ENCODE peak calls at places on chromosomes 1 and 21, in nine cellular contexts. P is activated CD8-positive, alpha-beta T cell treated with anti-CD3 and anti-CD28 coated beads for 36 hours; I is mesothelial cell of epicardium; X is sigmoid colon; W is fibroblast of pulmonary artery; U is AG04450; D is fibroblast of villous mesenchyme; Y is PC-3; E is AG10803. C is an unnamed sample.

GRCh38 chr1:222886194-222887126 is 71.6 kb downstream of the DISP1 start:
- DNase-seq in P (peak), I (no peak), X (no peak), W (no peak), U (no peak), D (peak), Y (no peak), E (no peak), C (no peak)

GRCh38 chr1:245356891-245357585 is 202.3 kb downstream of the KIF26B start:
- DNase-seq in P (no peak), I (no peak), X (no peak), W (no peak), U (no peak), D (no peak), Y (no peak), E (no peak), C (no peak)

GRCh38 chr1:228306275-228307217 is 98.7 kb downstream of the OBSCN start:
- DNase-seq in P (no peak), I (no peak), X (peak), W (no peak), U (no peak), D (no peak), Y (no peak), E (no peak), C (no peak)

GRCh38 chr1:177431123-177431522 is 260.4 kb downstream of the BRINP2 start:
- DNase-seq in P (no peak), I (no peak), X (no peak), W (no peak), U (no peak), D (no peak), Y (no peak), E (no peak), C (no peak)

GRCh38 chr1:55363261-55363660 is 148.1 kb upstream of the USP24 start:
- DNase-seq in P (no peak), I (no peak), X (no peak), W (peak), U (peak), D (peak), Y (no peak), E (peak), C (no peak)

GRCh38 chr1:111878649-111879048 is 110.8 kb downstream of the KCND3 start:
- DNase-seq in P (no peak), I (no peak), X (no peak), W (no peak), U (no peak), D (no peak), Y (no peak), E (no peak), C (no peak)

GRCh38 chr21:25835397-25835796 is 100.6 kb downstream of the GABPA start:
- DNase-seq in P (no peak), I (no peak), X (no peak), W (peak), U (no peak), D (no peak), Y (no peak), E (no peak), C (no peak)

GRCh38 chr1:78045850-78046778 is at the start of gene GIPC2:
- DNase-seq in P (peak), I (peak), X (no peak), W (peak), U (no peak), D (peak), Y (no peak), E (no peak), C (no peak)

GRCh38 chr1:224784606-224785328 is 144.7 kb upstream of the DNAH14 start:
- DNase-seq in P (no peak), I (no peak), X (no peak), W (peak), U (peak), D (peak), Y (peak), E (peak), C (no peak)

GRCh38 chr1:93621246-93621645 is 60.4 kb downstream of the BCAR3 start:
- DNase-seq in P (no peak), I (no peak), X (no peak), W (no peak), U (no peak), D (no peak), Y (no peak), E (no peak), C (no peak)

GRCh38 chr1:38941527-38942019 is at the start of gene RHBDL2:
- DNase-seq in P (no peak), I (no peak), X (peak), W (peak), U (no peak), D (no peak), Y (peak), E (peak), C (no peak)

GRCh38 chr1:22285545-22286396 is 142.9 kb upstream of the WNT4 start:
- DNase-seq in P (no peak), I (no peak), X (no peak), W (peak), U (no peak), D (peak), Y (no peak), E (no peak), C (peak)

GRCh38 chr1:212458817-212459216 is 26.1 kb downstream of the NENF start:
- DNase-seq in P (peak), I (no peak), X (no peak), W (no peak), U (no peak), D (no peak), Y (no peak), E (no peak), C (peak)

GRCh38 chr1:150161747-150162581 is 12.2 kb downstream of the PLEKHO1 start:
- DNase-seq in P (no peak), I (no peak), X (no peak), W (peak), U (no peak), D (no peak), Y (no peak), E (no peak), C (no peak)

GRCh38 chr1:92872719-92873118 is 40.9 kb downstream of the RPL5 start:
- DNase-seq in P (no peak), I (no peak), X (no peak), W (peak), U (no peak), D (no peak), Y (no peak), E (no peak), C (no peak)

GRCh38 chr1:52665173-52666020 is 32.4 kb downstream of the SHISAL2A start:
- DNase-seq in P (no peak), I (no peak), X (no peak), W (no peak), U (no peak), D (no peak), Y (no peak), E (no peak), C (no peak)

GRCh38 chr1:175525222-175525621 is 218.2 kb downstream of the TNR start:
- DNase-seq in P (no peak), I (no peak), X (no peak), W (no peak), U (no peak), D (no peak), Y (no peak), E (no peak), C (no peak)

GRCh38 chr1:95369985-95370670 is 136.1 kb downstream of the RWDD3 start:
- DNase-seq in P (no peak), I (no peak), X (no peak), W (no peak), U (no peak), D (no peak), Y (no peak), E (no peak), C (no peak)

GRCh38 chr1:3786468-3787346 is 9.6 kb downstream of the LRRC47 start:
- DNase-seq in P (no peak), I (no peak), X (no peak), W (no peak), U (no peak), D (no peak), Y (no peak), E (no peak), C (no peak)

GRCh38 chr1:173097001-173097400 is 46.3 kb upstream of the TNFSF18 start:
- DNase-seq in P (no peak), I (no peak), X (no peak), W (peak), U (no peak), D (no peak), Y (peak), E (peak), C (no peak)

GRCh38 chr1:116686175-116686574 is 18.6 kb upstream of the IGSF3 start:
- DNase-seq in P (no peak), I (no peak), X (no peak), W (no peak), U (no peak), D (no peak), Y (no peak), E (no peak), C (no peak)

GRCh38 chr1:233364695-233365539 is 37.4 kb downstream of the MAP3K21 start:
- DNase-seq in P (no peak), I (no peak), X (no peak), W (peak), U (no peak), D (peak), Y (peak), E (peak), C (no peak)

GRCh38 chr1:153697191-153697872 is 18.8 kb downstream of the NPR1 start:
- DNase-seq in P (no peak), I (peak), X (peak), W (peak), U (no peak), D (peak), Y (peak), E (peak), C (no peak)

GRCh38 chr1:233613252-233614172 is at the start of gene KCNK1:
- DNase-seq in P (no peak), I (peak), X (peak), W (peak), U (no peak), D (peak), Y (peak), E (peak), C (no peak)

GRCh38 chr1:31991202-31991601 is 22.5 kb upstream of the KHDRBS1 start:
- DNase-seq in P (no peak), I (no peak), X (no peak), W (no peak), U (no peak), D (no peak), Y (no peak), E (no peak), C (no peak)

GRCh38 chr1:228867093-228867950 is 132.0 kb downstream of the RHOU start:
- DNase-seq in P (no peak), I (no peak), X (no peak), W (peak), U (no peak), D (peak), Y (no peak), E (no peak), C (no peak)

GRCh38 chr21:36749935-36750578 is 51.1 kb downstream of the SIM2 start:
- DNase-seq in P (no peak), I (peak), X (no peak), W (peak), U (no peak), D (peak), Y (no peak), E (peak), C (no peak)

GRCh38 chr1:187809547-187809946 is 980.8 kb downstream of the PLA2G4A start:
- DNase-seq in P (no peak), I (no peak), X (no peak), W (no peak), U (no peak), D (no peak), Y (no peak), E (no peak), C (no peak)

GRCh38 chr1:162389021-162389818 is 7.7 kb downstream of the C1orf226 start:
- DNase-seq in P (no peak), I (no peak), X (no peak), W (no peak), U (peak), D (peak), Y (peak), E (peak), C (no peak)

GRCh38 chr1:56547977-56548376 is 31.4 kb downstream of the PLPP3 start:
- DNase-seq in P (no peak), I (no peak), X (no peak), W (no peak), U (no peak), D (no peak), Y (peak), E (no peak), C (no peak)

GRCh38 chr1:155005076-155005971 is 2.7 kb downstream of the ZBTB7B start:
- DNase-seq in P (peak), I (no peak), X (peak), W (no peak), U (no peak), D (no peak), Y (peak), E (peak), C (no peak)

GRCh38 chr21:15195768-15196167 is 131.0 kb upstream of the NRIP1 start:
- DNase-seq in P (no peak), I (no peak), X (no peak), W (no peak), U (no peak), D (no peak), Y (no peak), E (no peak), C (no peak)

GRCh38 chr1:20194770-20195463 is 8.6 kb upstream of the PLA2G2C start:
- DNase-seq in P (peak), I (peak), X (peak), W (peak), U (peak), D (peak), Y (peak), E (peak), C (no peak)

GRCh38 chr1:20192871-20193411 is 6.6 kb upstream of the PLA2G2C start:
- DNase-seq in P (no peak), I (no peak), X (no peak), W (no peak), U (no peak), D (no peak), Y (no peak), E (no peak), C (no peak)

GRCh38 chr1:20197329-20197791 is 11.0 kb upstream of the PLA2G2C start:
- DNase-seq in P (no peak), I (no peak), X (no peak), W (no peak), U (no peak), D (no peak), Y (peak), E (no peak), C (no peak)

GRCh38 chr1:20194224-20194623 is 7.9 kb upstream of the PLA2G2C start:
- DNase-seq in P (no peak), I (no peak), X (no peak), W (no peak), U (no peak), D (no peak), Y (peak), E (no peak), C (no peak)

GRCh38 chr1:20195464-20195780 is 9.1 kb upstream of the PLA2G2C start:
- DNase-seq in P (no peak), I (no peak), X (no peak), W (no peak), U (no peak), D (no peak), Y (no peak), E (no peak), C (no peak)
- TF ChIP-seq CTCF in P (peak), I (no peak), X (no peak), W (no peak), U (no peak), D (no peak), Y (peak), E (no peak), C (peak)

GRCh38 chr1:205983925-205984725 is 19.1 kb downstream of the RAB7B start:
- DNase-seq in P (peak), I (peak), X (peak), W (peak), U (peak), D (peak), Y (peak), E (peak), C (peak)
- TF ChIP-seq CTCF in P (peak), I (no peak), X (no peak), W (peak), U (peak), D (peak), Y (peak), E (peak), C (peak)

GRCh38 chr21:42360317-42360716 is 6.0 kb downstream of the TFF1 start:
- DNase-seq in P (peak), I (no peak), X (no peak), W (no peak), U (no peak), D (no peak), Y (peak), E (no peak), C (no peak)
- TF ChIP-seq CTCF in P (peak), I (no peak), X (no peak), W (no peak), U (no peak), D (no peak), Y (peak), E (no peak), C (peak)

GRCh38 chr1:101041300-101041699 is 15.7 kb upstream of the DPH5 start:
- DNase-seq in P (no peak), I (no peak), X (no peak), W (no peak), U (no peak), D (no peak), Y (no peak), E (no peak), C (no peak)

GRCh38 chr1:101044259-101044658 is 18.7 kb upstream of the DPH5 start:
- DNase-seq in P (no peak), I (no peak), X (no peak), W (no peak), U (no peak), D (no peak), Y (no peak), E (no peak), C (no peak)

GRCh38 chr1:101040666-101041065 is 15.1 kb upstream of the DPH5 start:
- DNase-seq in P (no peak), I (no peak), X (no peak), W (no peak), U (no peak), D (no peak), Y (no peak), E (no peak), C (no peak)

GRCh38 chr1:101044749-101045148 is 19.2 kb upstream of the DPH5 start:
- DNase-seq in P (no peak), I (no peak), X (no peak), W (no peak), U (no peak), D (no peak), Y (no peak), E (no peak), C (no peak)

GRCh38 chr1:101043776-101044175 is 18.2 kb upstream of the DPH5 start:
- DNase-seq in P (no peak), I (no peak), X (no peak), W (peak), U (no peak), D (peak), Y (peak), E (peak), C (no peak)
- TF ChIP-seq CTCF in P (no peak), I (no peak), X (no peak), W (peak), U (no peak), D (peak), Y (peak), E (peak), C (peak)

GRCh38 chr1:198910816-198911215 is 272.0 kb downstream of the PTPRC start:
- DNase-seq in P (no peak), I (no peak), X (no peak), W (no peak), U (no peak), D (no peak), Y (no peak), E (no peak), C (no peak)
- TF ChIP-seq CTCF in P (no peak), I (no peak), X (no peak), W (no peak), U (no peak), D (no peak), Y (no peak), E (no peak), C (no peak)

GRCh38 chr1:168453056-168453455 is 90.7 kb downstream of the XCL2 start:
- DNase-seq in P (no peak), I (no peak), X (no peak), W (no peak), U (no peak), D (no peak), Y (no peak), E (no peak), C (no peak)

GRCh38 chr1:168447871-168448270 is 95.9 kb downstream of the XCL2 start:
- DNase-seq in P (no peak), I (no peak), X (no peak), W (no peak), U (no peak), D (no peak), Y (no peak), E (no peak), C (no peak)

GRCh38 chr1:168454211-168454815 is 89.5 kb downstream of the XCL2 start:
- DNase-seq in P (no peak), I (no peak), X (no peak), W (no peak), U (no peak), D (peak), Y (peak), E (peak), C (no peak)

GRCh38 chr1:168455764-168456163 is 88.0 kb downstream of the XCL2 start:
- DNase-seq in P (no peak), I (no peak), X (no peak), W (no peak), U (no peak), D (no peak), Y (no peak), E (peak), C (no peak)

DNA sequence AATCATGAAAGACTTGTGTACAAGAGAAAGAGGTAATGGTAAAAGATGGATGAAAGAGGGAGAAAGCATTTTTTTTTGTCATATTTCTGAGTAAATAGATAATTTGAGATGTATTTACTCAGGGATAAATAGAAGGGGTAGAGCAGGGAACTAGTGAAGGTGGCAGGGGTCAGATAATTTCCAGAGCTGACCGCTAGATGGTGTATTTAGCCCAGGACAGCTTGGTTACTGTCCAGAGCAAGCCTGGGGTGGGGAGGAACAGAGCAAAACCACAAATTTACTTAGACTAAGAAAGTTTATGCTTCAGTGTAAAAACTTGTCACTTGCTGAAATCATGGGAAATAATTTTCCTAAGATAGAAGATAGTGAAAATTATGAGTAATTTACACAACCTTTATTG is 91.5 kb downstream of the XCL2 start:
- DNase-seq in P (no peak), I (no peak), X (no peak), W (no peak), U (no peak), D (peak), Y (no peak), E (no peak), C (no peak)
- TF ChIP-seq CTCF in P (no peak), I (no peak), X (no peak), W (peak), U (peak), D (peak), Y (peak), E (no peak), C (peak)

DNA sequence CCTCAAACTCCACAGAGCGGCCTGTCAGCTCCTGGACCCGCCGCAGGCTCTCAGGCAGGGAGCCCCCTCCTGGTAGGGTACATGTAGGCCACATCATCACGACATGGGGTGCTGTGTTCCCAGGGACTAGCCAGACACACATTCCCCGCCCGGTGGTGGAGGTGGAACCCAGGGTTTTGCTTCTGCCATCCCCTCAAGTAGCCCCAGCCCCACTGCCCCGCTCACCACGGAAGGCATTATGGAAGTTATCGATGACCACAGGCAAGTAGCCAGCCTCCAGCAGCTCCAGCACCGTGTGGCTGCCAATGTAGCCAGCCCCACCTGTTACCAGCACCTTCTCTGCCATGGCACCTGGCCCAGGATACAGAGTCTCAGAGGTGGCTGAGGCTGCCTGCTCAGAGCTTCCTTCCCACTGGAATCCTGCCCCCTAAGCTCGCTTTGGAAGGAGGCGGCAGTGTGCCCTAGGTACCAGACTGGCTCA is 1.9 kb downstream of the GALE start:
- DNase-seq in P (peak), I (no peak), X (no peak), W (no peak), U (no peak), D (no peak), Y (no peak), E (no peak), C (no peak)
- TF ChIP-seq CTCF in P (peak), I (no peak), X (no peak), W (no peak), U (peak), D (no peak), Y (no peak), E (no peak), C (peak)

GRCh38 chr1:189429610-189430009 is 1048.1 kb downstream of the BRINP3 start:
- DNase-seq in P (no peak), I (no peak), X (no peak), W (peak), U (peak), D (peak), Y (peak), E (no peak), C (no peak)
- TF ChIP-seq CTCF in P (peak), I (peak), X (no peak), W (peak), U (peak), D (peak), Y (peak), E (no peak), C (peak)